ENCODE peak calls at places on chromosome 16, in eight cellular contexts. W is cardiac muscle cell, F is tibial artery, U is PC-9, Z is testis, H is osteoblast, A is neural progenitor cell, C is AG04450. X is an unnamed sample.

GRCh38 chr16:4767872-4768548 is 1.0 kb upstream of the ZNF500 start:
- DNase-seq in Z (peak), F (peak), C (no peak), A (no peak), H (no peak), U (peak), W (no peak), X (no peak)

GRCh38 chr16:66741131-66741900 is 10.1 kb downstream of the DYNC1LI2 start:
- DNase-seq in F (peak), H (peak), Z (peak), A (no peak), W (no peak), U (peak), C (peak), X (peak)

GRCh38 chr16:86755571-86756006 is 177.2 kb downstream of the FOXL1 start:
- DNase-seq in Z (no peak), U (no peak), F (no peak), H (no peak), W (no peak), C (no peak), A (no peak), X (no peak)

GRCh38 chr16:68270353-68270752 is 6.0 kb downstream of the SLC7A6 start:
- DNase-seq in H (no peak), U (no peak), C (no peak), W (no peak), A (no peak), Z (no peak), F (no peak), X (no peak)

GRCh38 chr16:16028311-16028999 is 79.0 kb downstream of the ABCC1 start:
- DNase-seq in U (peak), W (no peak), C (no peak), Z (no peak), H (no peak), F (no peak), A (no peak), X (no peak)

GRCh38 chr16:59859606-59860402 is 1125.7 kb upstream of the GOT2 start:
- DNase-seq in H (no peak), Z (no peak), A (no peak), U (no peak), W (no peak), C (no peak), F (no peak), X (no peak)

GRCh38 chr16:50747206-50747956 is 5.5 kb downstream of the CYLD start:
- DNase-seq in A (no peak), H (no peak), Z (no peak), F (no peak), W (no peak), U (no peak), C (no peak), X (peak)

GRCh38 chr16:64211306-64211705 is 910.6 kb downstream of the CDH11 start:
- DNase-seq in A (no peak), W (no peak), C (no peak), H (peak), U (no peak), F (no peak), Z (no peak), X (no peak)

GRCh38 chr16:27431773-27432599 is 30.0 kb downstream of the IL21R start:
- DNase-seq in H (no peak), A (no peak), C (no peak), W (no peak), U (no peak), Z (no peak), F (no peak), X (peak)

GRCh38 chr16:50683689-50684374 is 2.7 kb upstream of the SNX20 start:
- DNase-seq in U (no peak), W (no peak), A (no peak), F (no peak), C (no peak), H (peak), Z (no peak), X (no peak)

GRCh38 chr16:66402591-66403230 is 24.4 kb upstream of the BEAN1 start:
- DNase-seq in A (no peak), Z (no peak), C (no peak), H (no peak), F (no peak), W (no peak), U (no peak), X (no peak)

GRCh38 chr16:35391328-35391727 is 1931.9 kb downstream of the TP53TG3F start:
- DNase-seq in U (peak), W (no peak), C (no peak), F (no peak), A (peak), H (no peak), Z (peak), X (no peak)

GRCh38 chr16:7644171-7644570 is 311.5 kb downstream of the RBFOX1 start:
- DNase-seq in Z (no peak), U (no peak), W (no peak), F (no peak), C (no peak), H (no peak), A (no peak), X (no peak)

GRCh38 chr16:4244881-4245280 is 3.0 kb upstream of the SRL start:
- DNase-seq in H (no peak), U (no peak), A (no peak), W (no peak), C (no peak), Z (no peak), F (no peak), X (no peak)

GRCh38 chr16:11052080-11052808 is 107.9 kb downstream of the CLEC16A start:
- DNase-seq in A (no peak), H (no peak), F (no peak), W (no peak), C (no peak), U (no peak), Z (no peak), X (no peak)

GRCh38 chr16:68396481-68396880 is 51.8 kb downstream of the SMPD3 start:
- DNase-seq in C (peak), H (no peak), A (peak), Z (peak), W (peak), U (peak), F (no peak), X (peak)

GRCh38 chr16:11543676-11544393 is 42.9 kb downstream of the LITAF start:
- DNase-seq in Z (no peak), C (no peak), W (no peak), U (no peak), F (no peak), A (peak), H (no peak), X (no peak)

GRCh38 chr16:68492151-68492500 is 43.8 kb upstream of the SMPD3 start:
- DNase-seq in C (no peak), F (no peak), A (no peak), Z (no peak), U (no peak), H (no peak), W (no peak), X (no peak)

GRCh38 chr16:89034573-89034961 is 57.6 kb upstream of the CBFA2T3 start:
- DNase-seq in H (peak), F (no peak), A (no peak), C (no peak), U (no peak), W (no peak), Z (no peak), X (no peak)

GRCh38 chr16:3965306-3965705 is 84.8 kb upstream of the CREBBP start:
- DNase-seq in Z (no peak), U (no peak), F (no peak), A (no peak), C (no peak), W (no peak), H (no peak), X (no peak)

GRCh38 chr16:82044585-82044911 is 9.5 kb downstream of the HSD17B2 start:
- DNase-seq in W (no peak), F (no peak), U (no peak), A (no peak), H (no peak), C (no peak), Z (no peak), X (no peak)

GRCh38 chr16:68771922-68772681 is 35.0 kb downstream of the CDH1 start:
- DNase-seq in Z (no peak), W (no peak), A (no peak), C (no peak), F (no peak), U (no peak), H (no peak), X (no peak)

GRCh38 chr16:12700161-12700560 is 103.5 kb downstream of the CPPED1 start:
- DNase-seq in H (no peak), F (no peak), A (no peak), W (no peak), C (no peak), U (no peak), Z (no peak), X (no peak)

GRCh38 chr16:57845115-57845514 is 42.8 kb upstream of the KIFC3 start:
- DNase-seq in U (no peak), Z (no peak), A (no peak), W (no peak), H (peak), C (no peak), F (no peak), X (no peak)

GRCh38 chr16:54586474-54587175 is 300.0 kb upstream of the IRX3 start:
- DNase-seq in H (no peak), F (no peak), C (no peak), A (no peak), U (no peak), W (no peak), Z (no peak), X (no peak)

GRCh38 chr16:53084141-53084541 is 29.4 kb downstream of the CHD9 start:
- DNase-seq in A (no peak), U (no peak), W (no peak), C (no peak), F (peak), Z (no peak), H (no peak), X (peak)

GRCh38 chr16:71287903-71288302 is 1.3 kb downstream of the CMTR2 start:
- DNase-seq in U (no peak), H (no peak), A (peak), Z (no peak), C (no peak), F (no peak), W (no peak), X (no peak)

GRCh38 chr16:53091508-53092211 is 36.9 kb downstream of the CHD9 start:
- DNase-seq in Z (peak), H (peak), C (peak), A (peak), U (no peak), F (peak), W (peak), X (no peak)

GRCh38 chr16:80708823-80709222 is 95.6 kb downstream of the CDYL2 start:
- DNase-seq in Z (no peak), W (no peak), H (no peak), U (no peak), C (no peak), F (no peak), A (no peak), X (no peak)

GRCh38 chr16:80317132-80318098 is 223.4 kb upstream of the DYNLRB2 start:
- DNase-seq in H (no peak), C (no peak), U (no peak), Z (no peak), A (peak), W (peak), F (no peak), X (no peak)

GRCh38 chr16:12535535-12536411 is 267.9 kb downstream of the CPPED1 start:
- DNase-seq in Z (no peak), F (no peak), U (no peak), H (no peak), C (no peak), A (peak), W (peak), X (no peak)

GRCh38 chr16:67294927-67295326 is 15.6 kb downstream of the PLEKHG4 start:
- DNase-seq in A (no peak), Z (no peak), C (no peak), W (no peak), F (no peak), H (peak), U (no peak), X (no peak)

GRCh38 chr16:1278456-1278855 is 22.6 kb downstream of the TPSD1 start:
- DNase-seq in Z (peak), F (no peak), U (no peak), A (peak), W (no peak), H (peak), C (no peak), X (no peak)

GRCh38 chr16:66408181-66409048 is 18.7 kb upstream of the BEAN1 start:
- DNase-seq in H (no peak), F (no peak), U (peak), C (peak), W (peak), Z (peak), A (no peak), X (peak)

GRCh38 chr16:54493076-54493475 is 206.5 kb upstream of the IRX3 start:
- DNase-seq in C (no peak), F (no peak), U (no peak), W (no peak), A (no peak), Z (no peak), H (no peak), X (no peak)

GRCh38 chr16:64751906-64752305 is 370.0 kb downstream of the CDH11 start:
- DNase-seq in U (no peak), C (peak), A (no peak), W (no peak), F (no peak), Z (no peak), H (peak), X (no peak)

GRCh38 chr16:13953501-13953900 is 33.5 kb downstream of the ERCC4 start:
- DNase-seq in W (no peak), A (no peak), U (no peak), F (no peak), C (no peak), Z (no peak), H (no peak), X (no peak)

GRCh38 chr16:67179421-67180080 is 4.2 kb downstream of the MATCAP1 start:
- DNase-seq in F (no peak), A (no peak), H (no peak), W (no peak), Z (no peak), C (no peak), U (no peak), X (no peak)

GRCh38 chr16:73028721-73029361 is 19.1 kb downstream of the ZFHX3 start:
- DNase-seq in F (no peak), A (no peak), C (no peak), Z (no peak), H (no peak), U (no peak), W (no peak), X (no peak)

GRCh38 chr16:73032548-73033270 is 15.2 kb downstream of the ZFHX3 start:
- DNase-seq in H (no peak), W (peak), A (peak), C (no peak), Z (no peak), U (no peak), F (no peak), X (no peak)

GRCh38 chr16:73028263-73028662 is 19.7 kb downstream of the ZFHX3 start:
- DNase-seq in C (no peak), H (no peak), U (no peak), F (no peak), Z (no peak), A (no peak), W (no peak), X (no peak)

GRCh38 chr16:73033271-73033998 is 14.5 kb downstream of the ZFHX3 start:
- DNase-seq in F (no peak), H (no peak), U (no peak), A (peak), Z (no peak), C (no peak), W (peak), X (no peak)

GRCh38 chr16:73031155-73031866 is 16.6 kb downstream of the ZFHX3 start:
- DNase-seq in F (no peak), U (no peak), Z (no peak), C (no peak), A (no peak), H (no peak), W (no peak), X (no peak)
- TF ChIP-seq CTCF in F (peak), U (no peak), Z (no peak), C (no peak), A (peak), H (peak), W (peak), X (no peak)

DNA sequence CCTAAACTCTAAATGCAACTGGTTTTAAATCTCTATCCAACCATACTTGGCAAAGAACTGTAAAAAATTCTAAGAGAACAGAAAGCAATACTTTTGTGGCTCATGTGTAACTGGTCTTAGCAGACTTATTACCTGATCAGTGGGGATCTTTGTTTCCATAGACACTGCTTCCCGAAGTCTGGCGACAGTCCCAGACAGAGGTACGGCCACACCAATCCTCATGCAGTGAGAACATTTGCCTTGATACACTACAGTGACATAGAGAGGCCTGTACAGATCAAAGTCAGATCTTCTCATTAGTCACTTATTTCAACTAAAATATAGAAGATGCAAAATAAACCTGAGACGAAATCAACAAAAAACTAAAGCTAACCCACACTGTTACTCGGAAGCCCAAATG is 43.9 kb downstream of the USP31 start:
- DNase-seq in W (no peak), A (no peak), F (no peak), C (no peak), H (no peak), U (no peak), Z (no peak), X (no peak)
- H3K27ac ChIP-seq in W (no peak), A (no peak), F (no peak), C (no peak), H (no peak), U (no peak), Z (peak), X (no peak)

GRCh38 chr16:85045077-85045476 is 17.5 kb downstream of the KIAA0513 start:
- DNase-seq in U (no peak), F (no peak), H (no peak), C (no peak), Z (no peak), W (no peak), A (no peak), X (no peak)

GRCh38 chr16:85046957-85047866 is 19.6 kb downstream of the KIAA0513 start:
- DNase-seq in A (no peak), H (no peak), W (peak), F (no peak), Z (peak), U (no peak), C (no peak), X (no peak)

GRCh38 chr16:85047867-85048455 is 20.4 kb downstream of the KIAA0513 start:
- DNase-seq in C (no peak), U (no peak), F (no peak), A (no peak), Z (no peak), H (no peak), W (no peak), X (no peak)

GRCh38 chr16:85046472-85046916 is 18.9 kb downstream of the KIAA0513 start:
- DNase-seq in W (no peak), H (no peak), A (no peak), C (no peak), U (no peak), Z (no peak), F (no peak), X (no peak)

DNA sequence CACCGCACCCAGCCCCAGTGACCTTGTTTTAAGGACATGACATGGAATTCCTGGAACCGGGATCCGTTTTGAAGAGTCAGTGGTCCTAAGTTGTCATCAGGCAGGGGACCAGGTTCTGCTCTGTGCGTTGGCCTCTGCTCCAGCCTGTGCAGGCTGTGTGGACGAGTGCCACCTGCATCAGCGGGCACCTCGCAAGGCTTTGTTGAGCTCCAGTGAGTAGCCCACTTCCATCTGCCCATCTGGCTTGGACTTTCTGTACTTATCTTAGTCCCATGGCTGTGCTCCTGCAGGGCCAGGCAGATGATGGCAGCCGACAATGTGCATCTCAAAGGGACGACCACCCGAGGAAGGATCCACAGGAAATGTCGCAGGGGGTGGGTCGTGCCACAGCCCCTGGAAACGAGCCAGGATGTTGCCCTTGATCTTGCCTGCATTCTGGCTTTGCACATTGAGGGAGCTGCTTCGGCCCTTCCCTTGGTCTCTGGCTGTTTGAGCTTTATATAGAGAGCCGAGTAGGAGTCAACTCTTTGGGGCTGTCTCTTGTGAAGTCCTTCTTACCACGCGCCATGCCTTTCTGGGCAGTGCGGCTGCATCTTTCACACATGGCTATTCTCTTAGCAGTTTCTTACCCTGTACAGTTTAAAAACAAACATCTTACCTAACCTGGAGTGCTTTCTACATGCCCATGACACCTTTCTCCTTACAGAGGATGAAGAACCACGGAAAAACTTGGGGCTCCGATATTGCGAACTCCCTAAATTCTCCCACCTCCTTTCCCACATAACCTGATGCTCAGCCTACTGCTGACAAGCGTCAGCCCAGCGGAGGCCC is 18.3 kb downstream of the KIAA0513 start:
- DNase-seq in C (no peak), F (no peak), H (no peak), W (no peak), Z (no peak), U (no peak), A (no peak), X (no peak)
- TF ChIP-seq CTCF in C (no peak), F (no peak), H (no peak), W (no peak), Z (no peak), U (no peak), A (no peak), X (no peak)

DNA sequence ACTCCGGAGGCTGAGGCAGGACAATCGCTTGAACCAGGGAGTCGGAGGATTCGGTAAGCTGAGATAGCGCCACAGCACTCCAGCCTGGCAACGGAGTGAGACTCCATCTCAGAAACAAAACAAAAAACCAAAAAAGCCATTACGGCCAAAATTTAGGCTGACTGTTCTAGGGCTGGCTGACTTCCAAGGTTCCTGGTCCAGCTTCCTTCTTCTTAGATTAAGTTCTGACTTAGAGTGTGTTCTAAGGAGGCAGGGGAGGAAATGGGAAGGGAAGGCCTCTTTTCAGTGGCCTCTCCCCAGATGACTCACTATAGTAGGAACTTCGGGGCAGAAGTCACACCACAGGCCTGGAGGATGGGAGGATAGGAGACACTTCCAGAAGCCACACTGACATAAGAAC is 27.7 kb upstream of the CLEC18B start:
- DNase-seq in C (peak), U (peak), H (peak), W (no peak), A (no peak), Z (peak), F (peak), X (peak)
- H3K27ac ChIP-seq in C (peak), U (peak), H (peak), W (no peak), A (no peak), Z (peak), F (peak), X (peak)

GRCh38 chr16:48605518-48606110 is 4.4 kb downstream of the N4BP1 start:
- DNase-seq in A (no peak), C (no peak), Z (no peak), W (no peak), H (no peak), F (no peak), U (no peak), X (no peak)
- TF ChIP-seq CTCF in A (no peak), C (no peak), Z (no peak), W (no peak), H (no peak), F (no peak), U (no peak), X (no peak)

GRCh38 chr16:30655815-30656347 is 2.4 kb upstream of the FBRS start:
- DNase-seq in Z (no peak), W (no peak), C (no peak), H (no peak), A (no peak), U (no peak), F (no peak), X (no peak)
- H3K27ac ChIP-seq in Z (no peak), W (no peak), C (peak), H (no peak), A (no peak), U (no peak), F (peak), X (peak)

GRCh38 chr16:87844374-87844733 is 25.0 kb downstream of the SLC7A5 start:
- DNase-seq in W (no peak), H (peak), A (peak), U (no peak), F (no peak), Z (no peak), C (no peak), X (no peak)
- TF ChIP-seq CTCF in W (no peak), H (peak), A (peak), U (no peak), F (no peak), Z (no peak), C (no peak), X (no peak)

X was measured in RWPE1.